ENCODE peak calls at places on chromosomes 2 and 18, in six cellular contexts. One of them, this sample, is unnamed.

GRCh38 chr18:24663026-24663425 is 202.6 kb downstream of the HRH4 start:
- DNase-seq in A549: no peak
- DNase-seq in PC-9: no peak
- DNase-seq in bronchial epithelial cell: no peak
- DNase-seq in cardiac muscle cell: peak; percentile 67
- DNase-seq in GM20000: no peak
- DNase-seq in this sample: no peak

GRCh38 chr18:46712406-46712805 is 44.4 kb downstream of the ST8SIA5 start:
- DNase-seq in A549: no peak
- DNase-seq in PC-9: no peak
- DNase-seq in bronchial epithelial cell: no peak
- DNase-seq in cardiac muscle cell: no peak
- DNase-seq in GM20000: no peak
- DNase-seq in this sample: peak; percentile 73

GRCh38 chr2:60745761-60746160 is 10.3 kb upstream of the PAPOLG start:
- DNase-seq in A549: no peak
- DNase-seq in PC-9: no peak
- DNase-seq in bronchial epithelial cell: no peak
- DNase-seq in cardiac muscle cell: no peak
- DNase-seq in GM20000: no peak
- DNase-seq in this sample: no peak

GRCh38 chr18:34880882-34881852 is 160.0 kb upstream of the MAPRE2 start:
- DNase-seq in A549: no peak
- DNase-seq in PC-9: no peak
- DNase-seq in bronchial epithelial cell: peak; percentile 7
- DNase-seq in cardiac muscle cell: no peak
- DNase-seq in GM20000: no peak
- DNase-seq in this sample: no peak

GRCh38 chr2:177989029-177989885 is 83.3 kb downstream of the PDE11A start:
- DNase-seq in A549: peak; percentile 5
- DNase-seq in PC-9: no peak
- DNase-seq in bronchial epithelial cell: no peak
- DNase-seq in cardiac muscle cell: no peak
- DNase-seq in GM20000: no peak
- DNase-seq in this sample: no peak

GRCh38 chr2:42979416-42979869 is 187.1 kb upstream of the HAAO start:
- DNase-seq in A549: no peak
- DNase-seq in PC-9: no peak
- DNase-seq in bronchial epithelial cell: no peak
- DNase-seq in cardiac muscle cell: no peak
- DNase-seq in GM20000: no peak
- DNase-seq in this sample: no peak

GRCh38 chr18:49967914-49968313 is 154.6 kb upstream of the ACAA2 start:
- DNase-seq in A549: no peak
- DNase-seq in PC-9: no peak
- DNase-seq in bronchial epithelial cell: no peak
- DNase-seq in cardiac muscle cell: no peak
- DNase-seq in GM20000: no peak
- DNase-seq in this sample: no peak

GRCh38 chr2:10433948-10434884 is 13.9 kb downstream of the ODC1 start:
- DNase-seq in A549: no peak
- DNase-seq in PC-9: no peak
- DNase-seq in bronchial epithelial cell: no peak
- DNase-seq in cardiac muscle cell: no peak
- DNase-seq in GM20000: no peak
- DNase-seq in this sample: peak; percentile 40

GRCh38 chr2:135799738-135800137 is 37.2 kb downstream of the LCT start:
- DNase-seq in A549: no peak
- DNase-seq in PC-9: no peak
- DNase-seq in bronchial epithelial cell: no peak
- DNase-seq in cardiac muscle cell: no peak
- DNase-seq in GM20000: no peak
- DNase-seq in this sample: no peak
- TF ChIP-seq CTCF in A549: no peak
- TF ChIP-seq CTCF in PC-9: no peak
- TF ChIP-seq CTCF in bronchial epithelial cell: no peak
- TF ChIP-seq CTCF in cardiac muscle cell: no peak
- TF ChIP-seq CTCF in GM20000: no peak
- TF ChIP-seq CTCF in this sample: no peak

DNA sequence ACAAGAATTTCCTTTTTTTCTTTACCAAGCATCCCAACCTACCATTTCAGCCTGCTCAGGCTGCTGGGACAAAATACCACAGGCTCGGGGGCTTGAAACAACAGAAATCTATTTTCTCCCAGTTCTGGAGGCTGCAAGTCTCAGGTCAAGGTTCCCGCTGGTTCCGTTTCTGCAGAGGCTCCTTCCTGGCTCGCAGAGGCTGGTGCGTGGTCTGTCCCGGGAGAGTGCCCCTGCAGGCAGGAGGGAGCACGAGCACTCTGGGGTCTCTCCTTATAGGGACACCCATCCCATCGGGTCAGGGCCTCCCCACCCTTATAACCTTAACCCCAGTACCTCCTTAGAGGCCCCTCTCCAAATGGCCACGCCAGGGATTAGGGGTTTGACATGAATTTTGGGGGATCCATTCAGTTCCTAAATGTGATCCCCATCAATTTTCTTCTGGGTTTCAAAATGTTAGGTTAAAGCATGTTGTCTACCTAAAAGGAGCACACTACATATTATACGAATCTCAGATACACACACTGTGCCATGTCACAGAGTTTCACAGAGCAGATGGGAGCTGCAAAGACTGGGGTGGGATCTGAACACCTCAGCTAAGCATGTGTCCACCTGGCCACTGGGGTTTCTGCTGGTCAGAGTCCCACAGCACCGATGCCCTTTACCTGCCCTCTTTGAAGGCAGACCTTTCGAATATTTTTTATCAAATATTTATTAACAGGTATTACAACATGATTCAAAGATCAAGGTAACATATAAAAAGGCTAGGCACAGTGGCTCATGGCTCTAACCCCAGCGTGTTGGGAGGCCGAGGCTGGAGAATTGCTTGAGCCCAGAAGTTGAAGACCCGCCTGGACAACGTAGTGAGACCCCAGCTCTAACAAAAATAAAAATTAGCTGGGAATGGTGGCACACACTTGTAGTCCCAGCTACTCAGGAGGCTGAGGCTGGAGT is 17.6 kb upstream of the ADI1 start:
- DNase-seq in A549: peak; percentile 81
- DNase-seq in PC-9: no peak
- DNase-seq in bronchial epithelial cell: no peak
- DNase-seq in cardiac muscle cell: no peak
- DNase-seq in GM20000: peak; percentile 61
- DNase-seq in this sample: peak; percentile 71
- TF ChIP-seq CTCF in A549: peak; percentile 43
- TF ChIP-seq CTCF in PC-9: peak; percentile 46
- TF ChIP-seq CTCF in bronchial epithelial cell: peak; percentile 38
- TF ChIP-seq CTCF in cardiac muscle cell: peak; percentile 72
- TF ChIP-seq CTCF in GM20000: peak; percentile 14
- TF ChIP-seq CTCF in this sample: peak; percentile 36

DNA sequence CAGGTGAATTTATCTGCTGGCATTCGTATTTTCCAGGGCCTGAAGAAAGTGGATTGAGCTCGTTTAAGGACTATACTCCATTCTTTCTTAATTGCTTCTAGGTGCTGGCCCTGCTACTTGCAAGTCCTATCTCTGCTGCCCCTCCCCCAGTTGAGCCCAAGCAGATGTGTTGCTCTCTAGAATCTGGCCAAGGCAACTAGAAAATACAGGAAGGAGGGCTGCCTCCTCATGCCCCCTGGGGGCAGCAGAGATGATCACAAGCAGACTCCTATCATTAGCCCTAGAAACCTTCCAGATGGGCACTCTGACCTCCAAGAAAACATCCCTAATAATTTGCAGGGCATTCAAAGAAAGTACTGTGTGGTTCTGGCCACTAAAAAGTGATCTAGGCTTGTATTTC is 72.5 kb upstream of the CYP26B1 start:
- DNase-seq in A549: no peak
- DNase-seq in PC-9: no peak
- DNase-seq in bronchial epithelial cell: no peak
- DNase-seq in cardiac muscle cell: peak; percentile 42
- DNase-seq in GM20000: no peak
- DNase-seq in this sample: no peak
- TF ChIP-seq CTCF in A549: peak; percentile 18
- TF ChIP-seq CTCF in PC-9: peak; percentile 33
- TF ChIP-seq CTCF in bronchial epithelial cell: peak; percentile 8
- TF ChIP-seq CTCF in cardiac muscle cell: peak; percentile 22
- TF ChIP-seq CTCF in GM20000: no peak
- TF ChIP-seq CTCF in this sample: no peak

DNA sequence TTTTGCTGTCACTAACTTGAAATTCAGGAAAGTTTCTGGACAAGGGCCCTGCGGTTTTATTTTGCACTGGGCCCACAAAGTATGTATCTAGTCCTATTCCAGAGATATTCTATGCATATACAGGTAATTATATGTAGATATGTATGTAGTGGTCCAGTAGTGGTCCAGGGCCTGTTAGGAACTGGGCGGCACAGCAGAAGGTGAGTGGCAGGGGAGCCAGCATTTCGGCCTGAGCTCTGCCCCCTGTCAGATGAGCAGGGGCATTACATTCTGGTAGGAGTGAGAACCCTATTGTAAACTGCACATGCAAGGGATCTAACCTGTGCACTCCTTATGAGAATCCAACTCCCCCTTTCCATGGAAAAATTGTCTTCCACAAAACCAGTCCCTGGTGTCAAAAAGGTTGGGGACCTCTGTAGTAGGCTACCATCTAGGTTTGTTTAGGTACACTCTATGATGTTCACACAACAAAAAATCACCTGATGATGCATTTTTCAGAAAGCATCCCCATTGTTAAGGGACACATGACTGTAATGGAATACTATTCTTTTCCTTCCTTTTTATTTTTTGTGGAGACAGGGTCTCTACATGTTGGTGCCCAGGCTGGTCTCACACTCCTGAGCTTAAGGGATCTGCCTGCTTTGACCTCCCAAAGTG is 2.8 kb upstream of the PPP4R3B start:
- DNase-seq in A549: no peak
- DNase-seq in PC-9: no peak
- DNase-seq in bronchial epithelial cell: peak; percentile 30
- DNase-seq in cardiac muscle cell: peak; percentile 6
- DNase-seq in GM20000: no peak
- DNase-seq in this sample: no peak
- TF ChIP-seq CTCF in A549: peak; percentile 41
- TF ChIP-seq CTCF in PC-9: peak; percentile 51
- TF ChIP-seq CTCF in bronchial epithelial cell: peak; percentile 57
- TF ChIP-seq CTCF in cardiac muscle cell: peak; percentile 49
- TF ChIP-seq CTCF in GM20000: peak; percentile 33
- TF ChIP-seq CTCF in this sample: peak; percentile 15

GRCh38 chr2:100259106-100259505 is 63.2 kb downstream of the LONRF2 start:
- DNase-seq in A549: no peak
- DNase-seq in PC-9: no peak
- DNase-seq in bronchial epithelial cell: no peak
- DNase-seq in cardiac muscle cell: no peak
- DNase-seq in GM20000: no peak
- DNase-seq in this sample: no peak
- TF ChIP-seq CTCF in A549: no peak
- TF ChIP-seq CTCF in PC-9: no peak
- TF ChIP-seq CTCF in bronchial epithelial cell: no peak
- TF ChIP-seq CTCF in cardiac muscle cell: no peak
- TF ChIP-seq CTCF in GM20000: no peak
- TF ChIP-seq CTCF in this sample: no peak

This sample was measured in psoas muscle.